ENCODE peak calls at places on chromosomes 3 and 15, in four cellular contexts. T, Y, F and D are unnamed samples.

GRCh38 chr15:69094124-69095030 is 66.1 kb upstream of the GLCE start:
- DNase-seq in F (no peak), T (no peak), Y (no peak), D (no peak)

GRCh38 chr15:70121656-70122297 is 24.1 kb upstream of the TLE3 start:
- DNase-seq in F (no peak), Y (no peak), T (no peak), D (no peak)

GRCh38 chr3:62874398-62875102 is 666 bp downstream of the CADPS start:
- DNase-seq in F (no peak), T (no peak), Y (no peak), D (no peak)

GRCh38 chr3:49666592-49666991 is 7.6 kb upstream of the APEH start:
- DNase-seq in F (no peak), Y (no peak), T (no peak), D (no peak)

GRCh38 chr3:29291982-29292363 is 11.1 kb downstream of the RBMS3 start:
- DNase-seq in F (no peak), T (no peak), Y (no peak), D (no peak)

GRCh38 chr15:74964794-74965193 is 8.2 kb upstream of the RPP25 start:
- DNase-seq in F (no peak), T (no peak), Y (no peak), D (no peak)

GRCh38 chr15:76160426-76161152 is 100.8 kb downstream of the TMEM266 start:
- DNase-seq in T (no peak), Y (no peak), F (no peak), D (no peak)

GRCh38 chr3:75395601-75396315 is 268.4 kb upstream of the FRG2C start:
- DNase-seq in T (no peak), F (no peak), Y (no peak), D (no peak)

GRCh38 chr3:183287301-183287971 is 34.4 kb downstream of the B3GNT5 start:
- DNase-seq in F (no peak), Y (peak; percentile 81), T (peak; percentile 6), D (no peak)

GRCh38 chr3:42273351-42273750 is 7.4 kb upstream of the CCK start:
- DNase-seq in Y (no peak), F (no peak), T (no peak), D (no peak)

GRCh38 chr15:100350434-100351226 is 8.9 kb upstream of the ADAMTS17 start:
- DNase-seq in T (no peak), F (no peak), Y (no peak), D (no peak)

GRCh38 chr3:66490214-66490613 is 10.6 kb downstream of the LRIG1 start:
- DNase-seq in Y (no peak), T (no peak), F (no peak), D (no peak)

GRCh38 chr3:148708409-148708808 is 10.7 kb downstream of the AGTR1 start:
- DNase-seq in T (no peak), Y (no peak), F (no peak), D (no peak)

GRCh38 chr3:122799322-122799721 is 4.5 kb downstream of the SLC49A4 start:
- DNase-seq in F (no peak), Y (no peak), T (no peak), D (no peak)

GRCh38 chr15:70258369-70259029 is 160.8 kb upstream of the TLE3 start:
- DNase-seq in F (no peak), T (peak; percentile 31), Y (no peak), D (no peak)

GRCh38 chr3:128420289-128420688 is 46.4 kb downstream of the DNAJB8 start:
- DNase-seq in F (no peak), T (no peak), Y (no peak), D (no peak)

GRCh38 chr3:150545419-150546225 is 674 bp downstream of the SERP1 start:
- DNase-seq in F (no peak), T (peak; percentile 22), Y (no peak), D (no peak)

GRCh38 chr3:8665407-8665896 is 20.9 kb upstream of the SSUH2 start:
- DNase-seq in T (no peak), Y (no peak), F (no peak), D (no peak)